ENCODE peak calls at places on chromosomes 2 and 18, in six cellular contexts. T, A, Y, M, D and P are unnamed samples.

GRCh38 chr2:235051436-235052260 is 99.8 kb downstream of the SH3BP4 start:
- DNase-seq in T (no peak), A (peak; percentile 37), Y (peak; percentile 42), M (no peak), D (no peak), P (no peak)

GRCh38 chr2:96120991-96121390 is 4.6 kb upstream of the ADRA2B start:
- DNase-seq in T (no peak), A (no peak), Y (no peak), M (no peak), D (no peak), P (no peak)

GRCh38 chr2:219468410-219469185 is 30.1 kb upstream of the GMPPA start:
- DNase-seq in T (no peak), A (no peak), Y (no peak), M (no peak), D (no peak), P (no peak)

GRCh38 chr2:176814740-176815367 is 397.7 kb upstream of the HNRNPA3 start:
- DNase-seq in T (peak; percentile 49), A (peak; percentile 26), Y (peak; percentile 33), M (no peak), D (no peak), P (no peak)

GRCh38 chr2:241815477-241816430 is 6.8 kb downstream of the NEU4 start:
- DNase-seq in T (no peak), A (no peak), Y (no peak), M (no peak), D (peak; percentile 60), P (no peak)

GRCh38 chr2:105490956-105491355 is 92.1 kb upstream of the FHL2 start:
- DNase-seq in T (no peak), A (no peak), Y (no peak), M (no peak), D (no peak), P (no peak)

GRCh38 chr2:188580738-188581137 is 289.1 kb downstream of the GULP1 start:
- DNase-seq in T (no peak), A (no peak), Y (no peak), M (no peak), D (no peak), P (no peak)

GRCh38 chr18:22253676-22254075 is 84.3 kb downstream of the GATA6 start:
- DNase-seq in T (no peak), A (no peak), Y (no peak), M (peak; percentile 66), D (no peak), P (no peak)

GRCh38 chr2:234694244-234695013 is 197.5 kb upstream of the ARL4C start:
- DNase-seq in T (no peak), A (peak; percentile 95), Y (peak; percentile 72), M (no peak), D (no peak), P (no peak)

GRCh38 chr2:70549064-70549710 is 4.4 kb downstream of the TGFA start:
- DNase-seq in T (no peak), A (no peak), Y (no peak), M (no peak), D (no peak), P (no peak)

GRCh38 chr2:127012868-127013267 is 94.1 kb downstream of the BIN1 start:
- DNase-seq in T (no peak), A (peak; percentile 45), Y (peak; percentile 6), M (no peak), D (no peak), P (no peak)

GRCh38 chr18:59129964-59130703 is 9.6 kb upstream of the SEC11C start:
- DNase-seq in T (no peak), A (no peak), Y (no peak), M (no peak), D (no peak), P (no peak)

GRCh38 chr2:120631719-120632118 is 103.9 kb upstream of the GLI2 start:
- DNase-seq in T (no peak), A (peak; percentile 11), Y (no peak), M (no peak), D (peak; percentile 32), P (no peak)

GRCh38 chr2:72270556-72271275 is 123.1 kb upstream of the CYP26B1 start:
- DNase-seq in T (no peak), A (no peak), Y (no peak), M (no peak), D (no peak), P (no peak)

GRCh38 chr2:144524190-144524957 is 4.5 kb upstream of the ZEB2 start:
- DNase-seq in T (peak; percentile 78), A (no peak), Y (no peak), M (peak; percentile 65), D (peak; percentile 77), P (no peak)

GRCh38 chr2:20448246-20449046 is 1.6 kb downstream of the RHOB start:
- DNase-seq in T (peak; percentile 29), A (peak; percentile 19), Y (peak; percentile 22), M (no peak), D (no peak), P (no peak)

GRCh38 chr2:144801766-144802165 is 281.8 kb upstream of the ZEB2 start:
- DNase-seq in T (no peak), A (peak; percentile 89), Y (peak; percentile 78), M (no peak), D (no peak), P (no peak)

GRCh38 chr2:147910990-147911473 is 66.2 kb downstream of the ACVR2A start:
- DNase-seq in T (peak; percentile 67), A (peak; percentile 77), Y (peak; percentile 76), M (peak; percentile 24), D (no peak), P (no peak)

GRCh38 chr2:41926614-41927580 is 120.9 kb upstream of the PKDCC start:
- DNase-seq in T (no peak), A (no peak), Y (peak; percentile 33), M (no peak), D (no peak), P (no peak)

GRCh38 chr2:68340631-68341329 is 21.0 kb upstream of the CNRIP1 start:
- DNase-seq in T (no peak), A (no peak), Y (no peak), M (no peak), D (no peak), P (no peak)

GRCh38 chr2:62427146-62427545 is 78.8 kb downstream of the TMEM17 start:
- DNase-seq in T (no peak), A (no peak), Y (no peak), M (no peak), D (no peak), P (no peak)

GRCh38 chr2:62424899-62425298 is 81.1 kb downstream of the TMEM17 start:
- DNase-seq in T (no peak), A (no peak), Y (no peak), M (no peak), D (no peak), P (no peak)

GRCh38 chr2:62423883-62424458 is 82.0 kb downstream of the TMEM17 start:
- DNase-seq in T (no peak), A (no peak), Y (no peak), M (no peak), D (no peak), P (no peak)

GRCh38 chr2:62426005-62426912 is 79.7 kb downstream of the TMEM17 start:
- DNase-seq in T (no peak), A (no peak), Y (no peak), M (no peak), D (no peak), P (no peak)

DNA sequence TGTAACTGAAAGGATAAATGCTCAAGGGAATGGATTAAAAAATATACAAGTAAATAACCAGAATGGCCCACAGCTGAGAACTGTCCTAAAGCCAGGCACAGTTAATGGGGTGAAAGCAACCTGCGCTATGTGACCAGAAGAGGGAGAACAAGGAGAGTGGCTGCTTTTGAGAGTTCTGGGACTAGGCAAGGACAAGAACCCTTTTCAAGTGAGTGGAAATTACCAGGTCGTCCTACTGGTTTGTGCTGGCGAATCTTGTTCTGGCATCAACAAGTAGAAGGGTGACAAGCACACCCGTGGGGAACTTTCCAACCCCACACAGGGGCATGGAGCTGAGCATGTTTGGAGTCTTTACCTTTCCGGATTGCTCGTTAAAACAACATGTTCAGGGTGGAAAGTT is 82.8 kb downstream of the TMEM17 start:
- DNase-seq in T (no peak), A (peak; percentile 8), Y (peak; percentile 30), M (no peak), D (no peak), P (no peak)
- TF ChIP-seq CTCF in T (peak; percentile 21), A (peak; percentile 34), Y (peak; percentile 58), M (no peak), D (peak; percentile 20), P (peak; percentile 33)

GRCh38 chr2:138180691-138181386 is 216.6 kb downstream of the HNMT start:
- DNase-seq in T (peak; percentile 20), A (no peak), Y (no peak), M (no peak), D (no peak), P (no peak)
- TF ChIP-seq CTCF in T (no peak), A (peak; percentile 20), Y (no peak), M (no peak), D (no peak), P (peak; percentile 42)

DNA sequence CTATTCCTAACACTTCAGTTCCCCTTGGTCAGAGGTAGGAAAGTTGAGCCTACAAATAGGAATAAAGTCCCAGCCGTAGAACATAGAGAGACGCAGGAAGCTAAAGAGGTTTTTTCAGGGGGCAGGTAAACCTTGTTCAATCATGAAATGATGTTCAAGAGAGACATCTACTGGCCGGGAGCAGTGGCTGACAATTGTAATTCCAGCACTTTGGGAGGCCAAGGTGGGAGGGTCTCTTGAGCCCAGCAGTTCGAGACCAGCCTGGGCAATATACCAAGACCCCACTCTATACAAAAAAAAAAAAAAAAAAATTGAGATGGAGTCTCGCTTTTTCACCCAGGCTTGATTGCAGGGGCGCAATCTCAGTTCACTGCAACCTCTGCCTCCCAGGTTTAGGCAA is 66.7 kb upstream of the DNAJC10 start:
- DNase-seq in T (peak; percentile 62), A (peak; percentile 46), Y (peak; percentile 9), M (peak; percentile 29), D (no peak), P (no peak)
- TF ChIP-seq CTCF in T (peak; percentile 69), A (peak; percentile 70), Y (peak; percentile 49), M (peak; percentile 21), D (peak; percentile 31), P (peak; percentile 53)

GRCh38 chr18:28013064-28013463 is 163.9 kb downstream of the CDH2 start:
- DNase-seq in T (no peak), A (peak; percentile 23), Y (peak; percentile 34), M (no peak), D (no peak), P (no peak)
- TF ChIP-seq CTCF in T (peak; percentile 58), A (peak; percentile 57), Y (peak; percentile 66), M (peak; percentile 34), D (no peak), P (peak; percentile 47)